ENCODE peak calls at places on chromosomes 13 and 19, in seven cellular contexts. F, W, Y, J, S, K and L are unnamed samples.

GRCh38 chr19:2532252-2533071 is 56.5 kb downstream of the GADD45B start:
- DNase-seq in Y (no peak), F (no peak), J (peak), K (no peak), W (no peak), S (no peak), L (no peak)

GRCh38 chr13:44307844-44308243 is 65.8 kb upstream of the SERP2 start:
- DNase-seq in S (no peak), W (no peak), F (no peak), J (no peak), K (no peak), Y (no peak), L (no peak)

GRCh38 chr19:34904521-34904845 is 22.2 kb upstream of the ZNF30 start:
- DNase-seq in S (no peak), Y (no peak), W (no peak), J (no peak), F (no peak), K (no peak), L (no peak)

GRCh38 chr13:33110713-33111413 is 94.6 kb downstream of the KL start:
- DNase-seq in K (no peak), F (no peak), S (no peak), J (peak), Y (no peak), W (no peak), L (no peak)

GRCh38 chr13:30696278-30697176 is 38.8 kb upstream of the ALOX5AP start:
- DNase-seq in Y (no peak), W (no peak), K (no peak), J (peak), F (no peak), S (no peak), L (no peak)

GRCh38 chr13:42497798-42498197 is 76.2 kb upstream of the TNFSF11 start:
- DNase-seq in K (no peak), J (peak), S (no peak), Y (no peak), W (no peak), F (peak), L (no peak)

GRCh38 chr19:27735314-27735713 is 1477.6 kb downstream of the UQCRFS1 start:
- DNase-seq in J (no peak), K (no peak), S (no peak), W (no peak), F (no peak), Y (no peak), L (no peak)

GRCh38 chr19:2239771-2240770 is 3.4 kb downstream of the SF3A2 start:
- DNase-seq in J (peak), Y (no peak), F (no peak), S (no peak), K (no peak), W (no peak), L (no peak)

GRCh38 chr13:40665754-40666057 is 735 bp downstream of the FOXO1 start:
- DNase-seq in W (no peak), K (no peak), F (no peak), S (no peak), Y (no peak), J (no peak), L (no peak)

GRCh38 chr13:26518433-26519084 is 38.9 kb upstream of the WASF3 start:
- DNase-seq in W (no peak), J (no peak), F (no peak), K (no peak), S (no peak), Y (no peak), L (no peak)

GRCh38 chr13:30792257-30793000 is 57.1 kb downstream of the ALOX5AP start:
- DNase-seq in J (peak), K (peak), Y (no peak), F (peak), W (no peak), S (no peak), L (no peak)

GRCh38 chr19:47225746-47226425 is 5.1 kb downstream of the BBC3 start:
- DNase-seq in Y (peak), F (no peak), S (peak), W (no peak), J (peak), K (peak), L (peak)

GRCh38 chr19:4362871-4363545 is 19.6 kb downstream of the MPND start:
- DNase-seq in S (no peak), Y (no peak), J (no peak), K (no peak), F (no peak), W (no peak), L (no peak)

GRCh38 chr13:47408546-47409319 is 511.9 kb upstream of the HTR2A start:
- DNase-seq in S (no peak), F (no peak), Y (no peak), W (no peak), J (no peak), K (no peak), L (no peak)

GRCh38 chr13:110336108-110336507 is 29.0 kb downstream of the COL4A2 start:
- DNase-seq in Y (no peak), F (no peak), W (no peak), K (no peak), S (no peak), J (no peak), L (no peak)

GRCh38 chr13:98510156-98510509 is 66.8 kb downstream of the STK24 start:
- DNase-seq in W (no peak), J (no peak), Y (no peak), S (no peak), K (no peak), F (no peak), L (no peak)

GRCh38 chr13:111245781-111246384 is 74.6 kb upstream of the TEX29 start:
- DNase-seq in Y (no peak), S (no peak), K (no peak), J (peak), W (no peak), F (no peak), L (no peak)

GRCh38 chr13:105921711-105922110 is 613.8 kb downstream of the EFNB2 start:
- DNase-seq in W (no peak), K (no peak), Y (no peak), F (no peak), J (no peak), S (no peak), L (no peak)

GRCh38 chr13:46087481-46087880 is 17.4 kb downstream of the CPB2 start:
- DNase-seq in J (no peak), Y (no peak), K (no peak), S (no peak), W (no peak), F (no peak), L (no peak)

GRCh38 chr13:25232937-25233515 is 54.3 kb downstream of the MTMR6 start:
- DNase-seq in Y (no peak), S (no peak), J (peak), F (no peak), W (no peak), K (no peak), L (peak)

GRCh38 chr13:99963832-99964339 is 7.7 kb downstream of the ZIC5 start:
- DNase-seq in F (no peak), W (no peak), Y (no peak), J (no peak), K (no peak), S (no peak), L (no peak)

GRCh38 chr19:35313614-35314013 is 15.4 kb upstream of the CD22 start:
- DNase-seq in J (no peak), Y (no peak), W (no peak), S (no peak), F (no peak), K (no peak), L (no peak)

GRCh38 chr19:35267818-35268545 is 780 bp upstream of the USF2 start:
- DNase-seq in S (peak), Y (peak), F (no peak), K (no peak), W (no peak), J (peak), L (peak)

GRCh38 chr13:40961224-40961623 is 57.9 kb downstream of the ELF1 start:
- DNase-seq in F (no peak), Y (no peak), W (no peak), J (no peak), S (no peak), K (no peak), L (no peak)

GRCh38 chr13:59915252-59915651 is 248.5 kb downstream of the DIAPH3 start:
- DNase-seq in W (no peak), K (no peak), J (no peak), F (no peak), Y (no peak), S (no peak), L (no peak)

GRCh38 chr19:5172859-5173577 is 167.6 kb downstream of the PTPRS start:
- DNase-seq in Y (no peak), J (peak), S (no peak), K (peak), W (no peak), F (peak), L (peak)

GRCh38 chr13:113647351-113648217 is 10.4 kb downstream of the ATP4B start:
- DNase-seq in F (peak), K (peak), J (peak), S (no peak), W (peak), Y (no peak), L (peak)

GRCh38 chr13:30107536-30108136 is 199.7 kb downstream of the KATNAL1 start:
- DNase-seq in S (no peak), K (no peak), J (no peak), Y (no peak), F (no peak), W (no peak), L (no peak)

GRCh38 chr13:49436890-49437289 is 7.0 kb downstream of the CAB39L start:
- DNase-seq in Y (no peak), W (no peak), K (no peak), F (no peak), S (no peak), J (peak), L (peak)

GRCh38 chr13:98909016-98909415 is 68.8 kb downstream of the DOCK9 start:
- DNase-seq in W (no peak), J (peak), Y (no peak), F (no peak), S (no peak), K (no peak), L (no peak)